ENCODE peak calls at places on chromosomes 12 and 14, in eight cellular contexts. One of them, this sample, is unnamed.

GRCh38 chr14:74518221-74518620 is 24.7 kb downstream of the ISCA2 start:
- DNase-seq in A549: no peak
- DNase-seq in prostate gland: peak; percentile 38
- DNase-seq in suprapubic skin: no peak
- DNase-seq in thyroid gland: no peak
- DNase-seq in NB4: no peak
- DNase-seq in IMR-90: no peak
- DNase-seq in tibial nerve: no peak
- DNase-seq in this sample: no peak

GRCh38 chr12:84632556-84632955 is 280.0 kb downstream of the SLC6A15 start:
- DNase-seq in NB4: no peak
- DNase-seq in A549: no peak
- DNase-seq in tibial nerve: no peak
- DNase-seq in IMR-90: no peak
- DNase-seq in suprapubic skin: no peak
- DNase-seq in thyroid gland: no peak
- DNase-seq in prostate gland: no peak
- DNase-seq in this sample: no peak

GRCh38 chr14:57816568-57817284 is 49.2 kb downstream of the SLC35F4 start:
- DNase-seq in thyroid gland: no peak
- DNase-seq in suprapubic skin: no peak
- DNase-seq in tibial nerve: no peak
- DNase-seq in A549: no peak
- DNase-seq in prostate gland: no peak
- DNase-seq in IMR-90: no peak
- DNase-seq in NB4: no peak
- DNase-seq in this sample: no peak

GRCh38 chr12:15209782-15210181 is 11.4 kb downstream of the RERG start:
- DNase-seq in IMR-90: peak; percentile 40
- DNase-seq in A549: peak; percentile 8
- DNase-seq in suprapubic skin: no peak
- DNase-seq in prostate gland: no peak
- DNase-seq in NB4: no peak
- DNase-seq in tibial nerve: no peak
- DNase-seq in thyroid gland: no peak
- DNase-seq in this sample: no peak

GRCh38 chr12:117408161-117408791 is 46.9 kb upstream of the NOS1 start:
- DNase-seq in A549: no peak
- DNase-seq in suprapubic skin: no peak
- DNase-seq in tibial nerve: no peak
- DNase-seq in IMR-90: no peak
- DNase-seq in prostate gland: peak; percentile 74
- DNase-seq in thyroid gland: peak; percentile 93
- DNase-seq in NB4: no peak
- DNase-seq in this sample: no peak

GRCh38 chr12:26369588-26369987 is 174.2 kb downstream of the SSPN start:
- DNase-seq in suprapubic skin: no peak
- DNase-seq in thyroid gland: no peak
- DNase-seq in IMR-90: peak; percentile 94
- DNase-seq in tibial nerve: no peak
- DNase-seq in A549: peak; percentile 30
- DNase-seq in NB4: peak; percentile 64
- DNase-seq in prostate gland: no peak
- DNase-seq in this sample: peak; percentile 2

GRCh38 chr12:120110550-120111501 is 5.7 kb downstream of the RAB35 start:
- DNase-seq in thyroid gland: peak; percentile 22
- DNase-seq in prostate gland: no peak
- DNase-seq in tibial nerve: no peak
- DNase-seq in suprapubic skin: no peak
- DNase-seq in IMR-90: no peak
- DNase-seq in NB4: peak; percentile 98
- DNase-seq in A549: no peak
- DNase-seq in this sample: peak; percentile 30

GRCh38 chr12:7642287-7642686 is 23.4 kb downstream of the APOBEC1 start:
- DNase-seq in suprapubic skin: no peak
- DNase-seq in A549: no peak
- DNase-seq in thyroid gland: no peak
- DNase-seq in NB4: no peak
- DNase-seq in IMR-90: no peak
- DNase-seq in tibial nerve: no peak
- DNase-seq in prostate gland: no peak
- DNase-seq in this sample: no peak

GRCh38 chr12:56321027-56321426 is 5.2 kb upstream of the CNPY2 start:
- DNase-seq in IMR-90: peak; percentile 24
- DNase-seq in prostate gland: no peak
- DNase-seq in A549: no peak
- DNase-seq in thyroid gland: no peak
- DNase-seq in tibial nerve: no peak
- DNase-seq in NB4: peak; percentile 43
- DNase-seq in suprapubic skin: no peak
- DNase-seq in this sample: peak; percentile 37

GRCh38 chr12:45729233-45730115 is at the start of gene ARID2:
- DNase-seq in prostate gland: peak; percentile 60
- DNase-seq in IMR-90: peak; percentile 67
- DNase-seq in NB4: peak; percentile 86
- DNase-seq in suprapubic skin: peak; percentile 80
- DNase-seq in tibial nerve: peak; percentile 49
- DNase-seq in A549: peak; percentile 80
- DNase-seq in thyroid gland: peak; percentile 68
- DNase-seq in this sample: peak; percentile 87
- TF ChIP-seq POLR2A in prostate gland: no peak
- TF ChIP-seq POLR2A in IMR-90: no peak
- TF ChIP-seq POLR2A in NB4: peak; percentile 54
- TF ChIP-seq POLR2A in suprapubic skin: no peak
- TF ChIP-seq POLR2A in tibial nerve: no peak
- TF ChIP-seq POLR2A in A549: peak; percentile 15
- TF ChIP-seq POLR2A in thyroid gland: no peak
- TF ChIP-seq POLR2A in this sample: no peak

DNA sequence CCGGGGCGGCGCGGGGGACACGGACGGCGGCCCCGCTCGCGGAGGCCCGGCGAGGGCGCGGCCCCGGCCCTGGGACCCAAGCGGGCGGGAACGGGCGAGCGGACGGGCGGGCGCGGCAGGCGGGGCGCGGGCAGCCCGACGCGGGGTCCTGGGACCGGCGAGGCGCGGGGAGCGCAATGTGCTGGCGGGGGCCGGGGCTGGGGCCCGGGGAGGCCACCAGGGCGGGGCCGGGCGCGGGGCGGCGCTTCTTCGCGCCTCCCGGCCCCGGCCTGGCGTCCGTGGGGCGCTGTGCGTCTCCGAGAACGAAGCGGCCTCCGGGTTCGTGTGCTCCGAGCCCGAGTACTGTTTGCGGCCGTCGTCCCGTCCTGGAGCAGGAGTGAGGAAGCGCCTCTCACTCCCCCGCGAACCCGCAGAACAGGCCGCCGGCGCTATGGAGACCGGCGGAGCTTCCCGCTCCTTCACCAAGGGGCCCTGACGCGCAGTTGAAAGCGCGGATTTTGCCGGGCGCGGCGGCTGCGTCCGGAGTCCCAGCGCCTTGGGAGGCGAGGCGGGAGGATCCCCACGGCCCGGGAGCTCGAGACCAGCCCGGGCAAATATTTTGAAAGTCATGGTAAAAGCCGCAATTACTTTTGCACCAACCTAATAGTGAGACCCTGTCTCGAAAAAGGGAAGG is 415 bp upstream of the ANKLE2 start:
- DNase-seq in NB4: peak; percentile 98
- DNase-seq in suprapubic skin: peak; percentile 88
- DNase-seq in A549: peak; percentile 93
- DNase-seq in prostate gland: peak; percentile 82
- DNase-seq in tibial nerve: peak; percentile 60
- DNase-seq in thyroid gland: peak; percentile 84
- DNase-seq in IMR-90: peak; percentile 87
- DNase-seq in this sample: peak; percentile 92
- TF ChIP-seq POLR2A in NB4: peak; percentile 67
- TF ChIP-seq POLR2A in suprapubic skin: peak; percentile 39
- TF ChIP-seq POLR2A in A549: peak; percentile 97
- TF ChIP-seq POLR2A in prostate gland: peak; percentile 70
- TF ChIP-seq POLR2A in tibial nerve: peak; percentile 47
- TF ChIP-seq POLR2A in thyroid gland: no peak
- TF ChIP-seq POLR2A in IMR-90: peak; percentile 88
- TF ChIP-seq POLR2A in this sample: peak; percentile 86

GRCh38 chr12:62602445-62603060 is 135.9 kb downstream of the MON2 start:
- DNase-seq in IMR-90: peak; percentile 90
- DNase-seq in A549: peak; percentile 98
- DNase-seq in suprapubic skin: peak; percentile 96
- DNase-seq in tibial nerve: peak; percentile 84
- DNase-seq in prostate gland: peak; percentile 88
- DNase-seq in thyroid gland: peak; percentile 90
- DNase-seq in NB4: peak; percentile 97
- DNase-seq in this sample: peak; percentile 96
- TF ChIP-seq POLR2A in IMR-90: peak; percentile 87
- TF ChIP-seq POLR2A in A549: peak; percentile 95
- TF ChIP-seq POLR2A in suprapubic skin: peak; percentile 7
- TF ChIP-seq POLR2A in tibial nerve: peak; percentile 11
- TF ChIP-seq POLR2A in prostate gland: no peak
- TF ChIP-seq POLR2A in thyroid gland: peak; percentile 50
- TF ChIP-seq POLR2A in NB4: peak; percentile 50
- TF ChIP-seq POLR2A in this sample: peak; percentile 86

DNA sequence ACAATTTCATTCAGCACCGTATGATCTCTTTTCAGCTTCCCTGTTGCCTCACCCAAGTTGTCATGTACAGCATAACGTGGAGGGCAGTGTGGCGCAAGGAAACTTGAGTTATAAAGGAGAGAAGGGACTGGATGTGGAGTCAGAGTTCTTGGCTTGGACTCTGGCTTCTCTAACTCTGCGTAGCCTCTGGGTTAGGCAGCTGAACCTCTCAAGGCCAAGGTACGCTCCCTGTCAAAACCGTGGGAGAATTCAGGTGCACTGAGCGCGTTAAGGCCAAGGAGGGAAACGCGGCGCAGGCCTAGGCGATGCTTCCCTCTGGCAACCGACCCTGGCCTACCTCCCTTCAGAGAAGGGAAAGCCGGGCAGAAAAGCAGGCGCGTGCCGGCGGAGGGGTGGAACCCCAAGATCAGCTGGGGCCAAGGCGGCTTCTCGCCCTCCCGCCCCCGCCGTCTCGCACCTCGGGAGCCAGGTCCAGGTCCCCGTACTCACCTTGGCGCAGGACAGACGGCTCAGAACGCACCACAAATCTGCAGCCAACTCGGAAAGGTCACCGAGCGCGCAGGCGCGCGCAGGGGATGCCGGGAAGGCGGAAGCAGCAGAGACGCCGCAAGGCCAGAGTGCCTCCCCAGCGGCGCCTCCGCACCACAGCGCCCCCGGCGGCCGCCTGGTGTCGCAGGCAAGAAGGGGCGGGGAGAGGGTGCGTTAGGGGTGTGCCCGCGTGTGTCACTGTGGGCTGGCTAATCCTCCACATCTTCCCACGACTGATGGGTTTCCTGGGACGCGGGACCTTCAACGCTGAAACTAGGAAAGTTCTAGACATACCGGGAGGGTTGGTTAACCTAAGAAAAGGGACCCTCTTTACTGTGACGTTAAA is 7.0 kb upstream of the TDRD9 start:
- DNase-seq in IMR-90: peak; percentile 89
- DNase-seq in suprapubic skin: peak; percentile 92
- DNase-seq in A549: peak; percentile 93
- DNase-seq in thyroid gland: peak; percentile 91
- DNase-seq in prostate gland: peak; percentile 86
- DNase-seq in NB4: peak; percentile 92
- DNase-seq in tibial nerve: peak; percentile 79
- DNase-seq in this sample: peak; percentile 95
- TF ChIP-seq POLR2A in IMR-90: peak; percentile 46
- TF ChIP-seq POLR2A in suprapubic skin: peak; percentile 69
- TF ChIP-seq POLR2A in A549: peak; percentile 80
- TF ChIP-seq POLR2A in thyroid gland: peak; percentile 21
- TF ChIP-seq POLR2A in prostate gland: peak; percentile 64
- TF ChIP-seq POLR2A in NB4: peak; percentile 90
- TF ChIP-seq POLR2A in tibial nerve: peak; percentile 53
- TF ChIP-seq POLR2A in this sample: peak; percentile 88

DNA sequence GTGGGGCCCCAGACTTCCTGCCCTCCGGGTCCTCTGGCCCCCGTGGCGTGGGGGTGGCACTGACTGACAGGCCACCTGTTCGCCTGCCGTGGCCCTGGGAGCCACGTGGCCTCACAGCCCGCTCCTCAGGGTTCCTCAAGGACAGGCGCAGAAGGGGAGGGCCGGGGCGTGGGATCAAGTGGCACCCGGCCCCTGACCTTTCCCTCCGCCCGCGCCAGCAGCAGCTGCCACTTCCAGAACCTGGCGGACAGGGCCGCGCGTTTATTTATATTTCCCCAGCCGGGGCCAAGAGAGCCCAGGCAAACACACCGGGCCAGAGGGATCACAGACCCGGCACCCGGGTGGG is 92.6 kb downstream of the RFLNA start:
- DNase-seq in A549: no peak
- DNase-seq in NB4: no peak
- DNase-seq in IMR-90: no peak
- DNase-seq in suprapubic skin: no peak
- DNase-seq in thyroid gland: no peak
- DNase-seq in tibial nerve: no peak
- DNase-seq in prostate gland: no peak
- DNase-seq in this sample: no peak
- TF ChIP-seq POLR2A in A549: no peak
- TF ChIP-seq POLR2A in NB4: no peak
- TF ChIP-seq POLR2A in IMR-90: no peak
- TF ChIP-seq POLR2A in suprapubic skin: no peak
- TF ChIP-seq POLR2A in thyroid gland: no peak
- TF ChIP-seq POLR2A in tibial nerve: no peak
- TF ChIP-seq POLR2A in prostate gland: no peak
- TF ChIP-seq POLR2A in this sample: no peak

GRCh38 chr12:46150735-46151134 is 118.1 kb downstream of the SLC38A1 start:
- DNase-seq in prostate gland: no peak
- DNase-seq in thyroid gland: no peak
- DNase-seq in A549: no peak
- DNase-seq in tibial nerve: no peak
- DNase-seq in suprapubic skin: no peak
- DNase-seq in IMR-90: no peak
- DNase-seq in NB4: no peak
- DNase-seq in this sample: no peak
- TF ChIP-seq POLR2A in prostate gland: no peak
- TF ChIP-seq POLR2A in thyroid gland: no peak
- TF ChIP-seq POLR2A in A549: no peak
- TF ChIP-seq POLR2A in tibial nerve: no peak
- TF ChIP-seq POLR2A in suprapubic skin: no peak
- TF ChIP-seq POLR2A in IMR-90: no peak
- TF ChIP-seq POLR2A in NB4: no peak
- TF ChIP-seq POLR2A in this sample: no peak

GRCh38 chr14:68544150-68544892 is 248.5 kb downstream of the ZFP36L1 start:
- DNase-seq in A549: no peak
- DNase-seq in suprapubic skin: peak; percentile 81
- DNase-seq in tibial nerve: no peak
- DNase-seq in thyroid gland: peak; percentile 85
- DNase-seq in prostate gland: peak; percentile 66
- DNase-seq in NB4: no peak
- DNase-seq in IMR-90: peak; percentile 100
- DNase-seq in this sample: no peak
- TF ChIP-seq POLR2A in A549: no peak
- TF ChIP-seq POLR2A in suprapubic skin: peak; percentile 27
- TF ChIP-seq POLR2A in tibial nerve: peak; percentile 20
- TF ChIP-seq POLR2A in thyroid gland: no peak
- TF ChIP-seq POLR2A in prostate gland: no peak
- TF ChIP-seq POLR2A in NB4: no peak
- TF ChIP-seq POLR2A in IMR-90: peak; percentile 39
- TF ChIP-seq POLR2A in this sample: no peak

This sample was measured in erythroblast.